ENCODE peak calls at places on chromosome 17, in ten cellular contexts. F is activated naive CD4-positive, alpha-beta T cell; P is D721Med; D is mesendoderm; T is prostate gland; C is stimulated activated CD8-positive, alpha-beta memory T cell treated with anti-CD3 and anti-CD28 coated beads, Interleukin-2, amount 100 ng/mL, for 1 hour; M is HEK293T; G is ecto neural progenitor cell; J is Daoy; U is endodermal cell. Y is an unnamed sample.

GRCh38 chr17:67499673-67500072 is 122.6 kb downstream of the PITPNC1 start:
- DNase-seq in P (no peak), F (no peak), D (no peak), J (no peak), U (no peak), M (no peak), T (no peak), G (no peak), C (no peak), Y (no peak)

GRCh38 chr17:15513058-15513858 is 45.8 kb upstream of the CDRT4 start:
- DNase-seq in F (no peak), J (no peak), G (no peak), U (no peak), C (no peak), T (no peak), M (no peak), P (no peak), D (no peak), Y (no peak)

GRCh38 chr17:19274893-19275292 is 37.7 kb downstream of the EPN2 start:
- DNase-seq in F (no peak), C (no peak), G (no peak), U (no peak), T (no peak), D (no peak), P (no peak), J (no peak), M (no peak), Y (no peak)

GRCh38 chr17:34384822-34385605 is 22.0 kb upstream of the CCL1 start:
- DNase-seq in M (no peak), U (peak), F (no peak), T (no peak), C (no peak), P (no peak), G (no peak), D (no peak), J (peak), Y (no peak)

GRCh38 chr17:32625971-32626370 is 139.2 kb downstream of the CDK5R1 start:
- DNase-seq in C (no peak), T (no peak), F (no peak), G (no peak), M (no peak), D (no peak), U (peak), P (no peak), J (no peak), Y (no peak)

GRCh38 chr17:42329025-42329976 is 41.0 kb downstream of the STAT5A start:
- DNase-seq in J (peak), P (no peak), M (no peak), T (peak), D (peak), F (no peak), G (peak), U (peak), C (no peak), Y (no peak)

GRCh38 chr17:79630120-79630519 is 19.3 kb upstream of the RBFOX3 start:
- DNase-seq in D (no peak), M (peak), C (no peak), T (no peak), P (no peak), G (peak), J (no peak), F (no peak), U (peak), Y (peak)

GRCh38 chr17:77098884-77099545 is 41.8 kb upstream of the SEC14L1 start:
- DNase-seq in T (peak), M (no peak), U (no peak), G (no peak), P (no peak), C (no peak), J (no peak), F (no peak), D (no peak), Y (no peak)

GRCh38 chr17:83203472-83204221 is 124.2 kb downstream of the METRNL start:
- DNase-seq in M (no peak), P (no peak), D (no peak), U (no peak), F (no peak), C (no peak), T (peak), G (no peak), J (no peak), Y (peak)

GRCh38 chr17:11944587-11944986 is 52.7 kb downstream of the ZNF18 start:
- DNase-seq in T (no peak), G (no peak), P (no peak), U (no peak), M (no peak), J (peak), D (no peak), C (no peak), F (no peak), Y (no peak)

GRCh38 chr17:62950067-62950466 is 16.0 kb upstream of the TANC2 start:
- DNase-seq in U (no peak), T (no peak), M (peak), G (no peak), F (no peak), C (no peak), J (peak), P (no peak), D (peak), Y (no peak)

GRCh38 chr17:33978889-33979288 is 276.2 kb upstream of the CCL2 start:
- DNase-seq in M (no peak), P (no peak), G (peak), U (no peak), F (no peak), T (no peak), C (no peak), J (no peak), D (no peak), Y (no peak)

GRCh38 chr17:74919440-74920305 is 3.4 kb downstream of the USH1G start:
- DNase-seq in J (peak), U (peak), T (no peak), P (no peak), F (no peak), C (no peak), M (no peak), D (peak), G (no peak), Y (no peak)